ENCODE peak calls at places on chromosomes 13 and 19, in five cellular contexts. N is colonic mucosa; Y is mesenchymal stem cell; Z is CD4-positive, CD25-positive, alpha-beta regulatory T cell; D is lower lobe of right lung. B is an unnamed sample.

GRCh38 chr13:25725104-25725503 is 326.7 kb downstream of the SHISA2 start:
- DNase-seq in Z (no peak), Y (no peak), D (no peak), N (no peak), B (no peak)

GRCh38 chr13:33204130-33204927 is 81.2 kb downstream of the STARD13 start:
- DNase-seq in Y (peak; percentile 89), Z (no peak), N (no peak), D (no peak), B (no peak)

GRCh38 chr19:8498295-8498694 is 4.1 kb downstream of the PRAM1 start:
- DNase-seq in Z (no peak), D (no peak), Y (no peak), N (no peak), B (no peak)

GRCh38 chr19:13053761-13054604 is 48.7 kb downstream of the LYL1 start:
- DNase-seq in Y (peak; percentile 79), D (peak; percentile 90), N (peak; percentile 70), Z (no peak), B (no peak)

GRCh38 chr19:46147791-46148288 is at the start of gene IGFL2:
- DNase-seq in N (no peak), Y (no peak), Z (no peak), D (no peak), B (no peak)

GRCh38 chr13:79185580-79185979 is 220.5 kb downstream of the RBM26 start:
- DNase-seq in Z (no peak), Y (no peak), N (no peak), D (no peak), B (no peak)

GRCh38 chr19:46513461-46514236 is 18.0 kb upstream of the PNMA8B start:
- DNase-seq in Y (peak; percentile 78), Z (peak; percentile 47), N (peak; percentile 78), D (peak; percentile 86), B (peak; percentile 14)

GRCh38 chr13:110509478-110509926 is 52.0 kb downstream of the RAB20 start:
- DNase-seq in Z (no peak), D (no peak), N (no peak), Y (peak; percentile 48), B (no peak)

GRCh38 chr13:33206425-33206824 is 79.1 kb downstream of the STARD13 start:
- DNase-seq in Y (peak; percentile 18), Z (no peak), D (no peak), N (no peak), B (no peak)

GRCh38 chr19:29849234-29849633 is 37.4 kb downstream of the CCNE1 start:
- DNase-seq in Z (no peak), N (peak; percentile 35), Y (no peak), D (no peak), B (no peak)

GRCh38 chr13:98222081-98222554 is 45.0 kb upstream of the RNF113B start:
- DNase-seq in D (no peak), Z (no peak), Y (peak; percentile 70), N (peak; percentile 29), B (no peak)

GRCh38 chr19:19911150-19911549 is 10.4 kb downstream of the ZNF93 start:
- DNase-seq in N (no peak), Y (peak; percentile 54), Z (no peak), D (no peak), B (no peak)

GRCh38 chr13:33229446-33230177 is 55.9 kb downstream of the STARD13 start:
- DNase-seq in Z (no peak), Y (peak; percentile 65), D (no peak), N (no peak), B (no peak)

GRCh38 chr13:42064259-42064658 is 15.8 kb downstream of the DGKH start:
- DNase-seq in N (no peak), D (no peak), Z (no peak), Y (peak; percentile 46), B (no peak)

GRCh38 chr13:95676100-95676774 is 702 bp upstream of the DNAJC3 start:
- DNase-seq in Z (peak; percentile 4), D (peak; percentile 64), Y (peak; percentile 72), N (peak; percentile 33), B (no peak)

GRCh38 chr13:25882732-25883357 is 169.0 kb downstream of the SHISA2 start:
- DNase-seq in N (no peak), D (no peak), Z (no peak), Y (peak; percentile 55), B (no peak)

GRCh38 chr19:48489608-48490216 is 20.5 kb downstream of the CYTH2 start:
- DNase-seq in Y (peak; percentile 65), N (peak; percentile 86), D (peak; percentile 85), Z (peak; percentile 65), B (no peak)

GRCh38 chr13:21012841-21013681 is 48.3 kb downstream of the LATS2 start:
- DNase-seq in Y (no peak), Z (no peak), D (no peak), N (no peak), B (no peak)
- H3K4me1 ChIP-seq in Y (peaks cover 36% of the 10 kb centered on the region), Z (no peaks in the 10 kb centered on the region), D (peaks cover 80% of the 10 kb centered on the region), N (no peaks in the 10 kb centered on the region), B (peaks cover 38% of the 10 kb centered on the region)

GRCh38 chr19:3026768-3027167 is 2.3 kb downstream of the TLE2 start:
- DNase-seq in Y (no peak), D (no peak), N (no peak), Z (no peak), B (no peak)

GRCh38 chr19:3025516-3025890 is 3.6 kb downstream of the TLE2 start:
- DNase-seq in Y (no peak), Z (no peak), D (no peak), N (peak; percentile 74), B (no peak)

GRCh38 chr19:3027292-3027691 is 1.8 kb downstream of the TLE2 start:
- DNase-seq in N (no peak), D (no peak), Z (no peak), Y (no peak), B (no peak)

GRCh38 chr19:3024509-3024869 is 4.6 kb downstream of the TLE2 start:
- DNase-seq in Y (no peak), Z (no peak), N (no peak), D (no peak), B (no peak)

DNA sequence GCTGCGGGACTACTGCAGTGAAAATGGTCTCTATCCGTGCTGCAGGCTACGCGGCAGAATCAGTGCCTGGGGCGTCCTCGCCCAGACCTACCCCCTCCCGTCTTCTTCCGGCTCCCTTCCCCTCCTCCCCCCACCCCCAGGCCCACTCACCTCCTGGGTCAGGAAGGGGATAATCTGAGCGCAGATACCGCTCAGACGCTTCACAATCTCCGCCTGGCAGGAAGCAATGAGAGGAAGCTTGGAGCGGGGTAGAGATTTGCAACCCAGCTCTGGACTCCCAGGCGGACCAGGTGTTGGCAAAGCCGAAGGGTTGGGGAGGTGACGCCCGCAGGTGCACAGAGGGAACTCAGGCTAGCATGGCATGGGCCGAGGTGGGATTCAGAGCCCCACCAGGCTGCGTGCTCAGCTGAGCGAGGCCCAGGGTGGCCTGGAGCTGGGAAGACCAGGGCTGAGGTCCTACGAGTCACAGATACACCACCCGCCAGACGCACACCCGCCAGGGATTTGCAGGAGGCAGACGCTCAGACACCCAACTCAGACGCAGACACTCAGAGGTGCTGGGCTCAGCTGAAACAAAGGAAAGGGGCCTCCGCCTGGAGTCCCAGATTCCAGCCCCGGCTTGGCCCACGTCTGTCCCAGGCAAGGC is 4.1 kb downstream of the TLE2 start:
- DNase-seq in N (peak; percentile 45), D (no peak), Z (no peak), Y (peak; percentile 18), B (no peak)
- H3K4me3 ChIP-seq in N (peak overlapping the region; percentile 33), D (no peak overlapping the region), Z (no peak overlapping the region), Y (no peak overlapping the region), B (no peak overlapping the region)

GRCh38 chr13:48489003-48489402 is 43.9 kb downstream of the RCBTB2 start:
- DNase-seq in Z (no peak), N (no peak), Y (no peak), D (no peak), B (no peak)

GRCh38 chr13:48491423-48492122 is 41.3 kb downstream of the RCBTB2 start:
- DNase-seq in Z (no peak), N (no peak), D (no peak), Y (no peak), B (no peak)

GRCh38 chr13:48487968-48488367 is 44.9 kb downstream of the RCBTB2 start:
- DNase-seq in N (no peak), Y (no peak), D (no peak), Z (no peak), B (no peak)

GRCh38 chr13:48490241-48490640 is 42.6 kb downstream of the RCBTB2 start:
- DNase-seq in Z (no peak), Y (no peak), N (no peak), D (no peak), B (no peak)

DNA sequence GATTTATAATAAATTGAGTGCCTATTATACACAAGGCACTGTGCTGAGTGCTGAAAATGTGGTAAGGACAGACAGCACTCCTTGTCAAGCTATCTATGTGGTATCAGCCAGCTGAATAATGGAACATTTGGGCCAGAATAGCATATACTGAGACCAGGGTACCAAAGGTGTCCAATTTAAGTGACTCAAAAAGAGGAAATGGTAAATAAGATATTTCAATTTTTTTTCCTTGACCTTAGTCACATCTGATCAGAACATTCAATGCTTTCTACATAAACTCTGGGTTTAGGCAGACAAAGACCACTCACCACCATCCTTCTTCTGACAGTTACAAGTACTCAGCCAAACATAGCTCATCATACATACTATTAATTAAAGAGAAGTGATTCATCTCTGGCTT is 43.2 kb downstream of the RCBTB2 start:
- DNase-seq in N (no peak), Z (no peak), Y (no peak), D (no peak), B (no peak)
- H3K4me1 ChIP-seq in N (no peaks in the 10 kb centered on the region), Z (peaks cover 61% of the 10 kb centered on the region), Y (no peaks in the 10 kb centered on the region), D (peaks cover 44% of the 10 kb centered on the region), B (peaks cover 3% of the 10 kb centered on the region)

DNA sequence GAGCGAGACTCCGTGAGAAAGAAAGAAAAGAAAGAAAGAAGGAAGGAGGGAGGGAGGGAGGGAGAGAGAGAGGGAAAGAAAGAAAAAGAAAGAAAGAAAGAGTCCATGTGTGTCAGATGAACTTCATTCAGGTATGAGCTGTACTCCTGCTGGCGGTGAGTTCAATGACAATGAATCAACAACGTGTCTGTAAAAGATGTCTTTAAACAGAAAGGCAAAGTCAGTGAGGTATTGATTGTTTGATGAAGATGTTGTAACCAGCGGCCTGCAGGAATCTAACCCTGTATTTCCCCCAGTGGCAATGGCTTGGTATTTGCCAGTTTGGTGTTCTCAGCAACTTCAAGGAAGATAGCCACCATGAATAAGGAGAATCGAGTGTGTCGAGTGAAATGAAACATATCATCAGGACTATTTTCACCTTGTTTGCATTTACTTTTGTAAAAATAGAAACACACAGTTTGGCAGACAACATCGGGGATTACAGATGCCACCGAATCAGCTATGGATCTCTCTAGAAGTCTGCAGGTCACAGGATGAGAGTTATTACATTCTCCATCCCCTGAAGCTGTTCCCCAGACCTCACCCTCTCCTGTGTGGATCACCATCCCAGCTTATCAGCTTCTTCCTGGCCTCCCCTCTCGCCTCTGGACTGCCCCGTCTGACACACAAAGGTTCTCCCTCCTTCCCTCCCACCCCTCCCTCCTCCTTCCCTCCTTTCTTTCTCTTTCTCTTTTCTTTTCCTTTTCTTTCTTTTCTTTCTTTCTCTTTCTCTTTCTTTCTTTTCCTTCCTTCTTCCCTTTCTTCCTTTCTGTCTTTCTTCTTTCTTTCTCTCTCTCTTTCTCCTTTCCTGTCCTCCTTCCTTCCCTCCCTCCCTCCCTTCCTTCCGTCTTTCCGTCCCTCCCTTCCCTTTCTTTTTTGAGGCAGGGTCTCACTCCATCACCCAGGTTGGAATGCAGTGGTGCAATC is 8.2 kb upstream of the SBK3 start:
- DNase-seq in Y (peak; percentile 9), N (no peak), D (no peak), Z (no peak), B (no peak)
- H3K4me3 ChIP-seq in Y (no peak overlapping the region), N (no peak overlapping the region), D (no peak overlapping the region), Z (no peak overlapping the region), B (no peak overlapping the region)